ENCODE peak calls at places on chromosome 9, in five cellular contexts. One of them, this sample, is unnamed.

GRCh38 chr9:69331444-69331843 is 6.4 kb downstream of the ENTREP1 start:
- DNase-seq in K562: no peak
- DNase-seq in HepG2: no peak
- DNase-seq in endothelial cell of umbilical vein: no peak
- DNase-seq in A549: no peak
- DNase-seq in this sample: no peak

GRCh38 chr9:137293482-137294090 is 8.5 kb downstream of the NRARP start:
- DNase-seq in K562: no peak
- DNase-seq in HepG2: no peak
- DNase-seq in endothelial cell of umbilical vein: no peak
- DNase-seq in A549: no peak
- DNase-seq in this sample: no peak

GRCh38 chr9:36997414-36997813 is 36.7 kb downstream of the PAX5 start:
- DNase-seq in K562: no peak
- DNase-seq in HepG2: no peak
- DNase-seq in endothelial cell of umbilical vein: no peak
- DNase-seq in A549: no peak
- DNase-seq in this sample: no peak

GRCh38 chr9:16243798-16244197 is 626.7 kb downstream of the BNC2 start:
- DNase-seq in K562: no peak
- DNase-seq in HepG2: no peak
- DNase-seq in endothelial cell of umbilical vein: no peak
- DNase-seq in A549: no peak
- DNase-seq in this sample: no peak

GRCh38 chr9:91193658-91194391 is 167.9 kb downstream of the AUH start:
- DNase-seq in K562: peak; percentile 69
- DNase-seq in HepG2: peak; percentile 93
- DNase-seq in endothelial cell of umbilical vein: peak; percentile 94
- DNase-seq in A549: peak; percentile 57
- DNase-seq in this sample: peak; percentile 96

GRCh38 chr9:121667890-121668289 is 16.5 kb downstream of the DAB2IP start:
- DNase-seq in K562: no peak
- DNase-seq in HepG2: no peak
- DNase-seq in endothelial cell of umbilical vein: no peak
- DNase-seq in A549: no peak
- DNase-seq in this sample: no peak

GRCh38 chr9:137878146-137878941 is 762 bp downstream of the CACNA1B start:
- DNase-seq in K562: peak; percentile 86
- DNase-seq in HepG2: no peak
- DNase-seq in endothelial cell of umbilical vein: peak; percentile 30
- DNase-seq in A549: no peak
- DNase-seq in this sample: no peak

GRCh38 chr9:87513171-87513570 is 15.5 kb downstream of the DAPK1 start:
- DNase-seq in K562: no peak
- DNase-seq in HepG2: no peak
- DNase-seq in endothelial cell of umbilical vein: peak; percentile 57
- DNase-seq in A549: no peak
- DNase-seq in this sample: no peak

GRCh38 chr9:131733601-131734061 is 6.2 kb downstream of the RAPGEF1 start:
- DNase-seq in K562: no peak
- DNase-seq in HepG2: no peak
- DNase-seq in endothelial cell of umbilical vein: peak; percentile 97
- DNase-seq in A549: peak; percentile 86
- DNase-seq in this sample: peak; percentile 87

GRCh38 chr9:91740713-91741112 is 209.3 kb downstream of the ROR2 start:
- DNase-seq in K562: no peak
- DNase-seq in HepG2: no peak
- DNase-seq in endothelial cell of umbilical vein: no peak
- DNase-seq in A549: no peak
- DNase-seq in this sample: no peak

GRCh38 chr9:123073991-123074422 is 40.5 kb downstream of the GPR21 start:
- DNase-seq in K562: no peak
- DNase-seq in HepG2: no peak
- DNase-seq in endothelial cell of umbilical vein: peak; percentile 56
- DNase-seq in A549: no peak
- DNase-seq in this sample: no peak

GRCh38 chr9:107883496-107884120 is 394.0 kb upstream of the KLF4 start:
- DNase-seq in K562: no peak
- DNase-seq in HepG2: no peak
- DNase-seq in endothelial cell of umbilical vein: no peak
- DNase-seq in A549: no peak
- DNase-seq in this sample: no peak

GRCh38 chr9:6197330-6197729 is 18.3 kb upstream of the IL33 start:
- DNase-seq in K562: no peak
- DNase-seq in HepG2: peak; percentile 31
- DNase-seq in endothelial cell of umbilical vein: peak; percentile 67
- DNase-seq in A549: no peak
- DNase-seq in this sample: peak; percentile 45

GRCh38 chr9:23581936-23582335 is 244.1 kb downstream of the ELAVL2 start:
- DNase-seq in K562: no peak
- DNase-seq in HepG2: no peak
- DNase-seq in endothelial cell of umbilical vein: no peak
- DNase-seq in A549: no peak
- DNase-seq in this sample: peak; percentile 21

GRCh38 chr9:29322240-29322639 is 1749.0 kb upstream of the C9orf72 start:
- DNase-seq in K562: no peak
- DNase-seq in HepG2: no peak
- DNase-seq in endothelial cell of umbilical vein: no peak
- DNase-seq in A549: no peak
- DNase-seq in this sample: no peak

GRCh38 chr9:131598121-131598520 is 52.8 kb downstream of the PRRT1B start:
- DNase-seq in K562: no peak
- DNase-seq in HepG2: no peak
- DNase-seq in endothelial cell of umbilical vein: no peak
- DNase-seq in A549: no peak
- DNase-seq in this sample: peak; percentile 99

GRCh38 chr9:114285166-114285867 is 37.6 kb upstream of the ORM1 start:
- DNase-seq in K562: peak; percentile 31
- DNase-seq in HepG2: no peak
- DNase-seq in endothelial cell of umbilical vein: peak; percentile 37
- DNase-seq in A549: no peak
- DNase-seq in this sample: peak; percentile 73
- TF ChIP-seq MYC in K562: no peak
- TF ChIP-seq MYC in HepG2: no peak
- TF ChIP-seq MYC in endothelial cell of umbilical vein: no peak
- TF ChIP-seq MYC in A549: no peak
- TF ChIP-seq MYC in this sample: no peak

DNA sequence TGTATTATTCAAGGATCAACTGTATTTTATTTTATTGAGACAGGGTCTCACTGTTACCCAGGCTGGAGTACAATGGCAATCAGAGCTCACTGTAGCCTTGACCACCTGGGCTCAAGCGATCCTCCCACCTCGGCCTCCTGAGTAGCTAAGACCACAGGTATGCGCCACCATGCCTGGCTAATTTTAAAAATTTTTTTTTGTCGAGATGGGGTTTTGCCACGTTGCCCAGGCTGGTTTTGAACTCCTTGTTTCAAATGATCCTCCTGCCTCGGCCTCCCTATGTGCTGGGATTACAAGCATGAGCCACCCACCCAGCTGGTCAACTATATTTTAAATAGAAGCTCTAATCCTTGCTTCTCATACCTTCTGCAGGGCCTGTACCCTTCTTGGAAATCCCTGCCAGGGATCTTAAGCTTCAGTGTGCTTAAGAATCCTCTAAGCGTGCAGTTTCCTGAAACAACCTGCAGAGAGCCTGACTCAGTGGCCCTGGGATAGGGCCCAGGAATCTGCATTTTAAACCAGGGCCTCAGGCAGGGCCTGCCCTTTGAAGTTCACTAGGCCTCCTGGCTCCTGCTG is 2.9 kb downstream of the AKNA start:
- DNase-seq in K562: no peak
- DNase-seq in HepG2: no peak
- DNase-seq in endothelial cell of umbilical vein: no peak
- DNase-seq in A549: no peak
- DNase-seq in this sample: no peak
- TF ChIP-seq CTCF in K562: no peak
- TF ChIP-seq CTCF in HepG2: no peak
- TF ChIP-seq CTCF in endothelial cell of umbilical vein: no peak
- TF ChIP-seq CTCF in A549: no peak
- TF ChIP-seq CTCF in this sample: no peak

DNA sequence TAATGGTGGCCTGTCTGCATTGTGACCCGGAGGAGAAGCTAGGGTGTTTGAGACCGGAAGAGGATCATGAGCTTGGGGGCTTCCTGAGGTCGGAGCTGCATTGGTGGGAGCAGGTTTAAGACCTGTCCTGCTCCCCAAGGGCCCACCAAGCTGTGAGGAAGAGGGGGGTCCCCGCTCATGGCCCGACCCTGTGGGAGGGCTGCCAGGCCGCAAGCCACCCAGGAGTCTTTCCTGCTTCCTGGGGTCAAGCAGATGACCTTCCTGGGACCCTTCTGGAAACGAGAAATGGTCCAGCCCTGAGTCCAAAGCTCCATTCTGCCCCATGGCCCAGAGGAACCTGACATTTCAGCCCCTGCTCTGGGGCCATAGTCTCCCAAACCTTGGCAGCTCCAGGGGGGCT is 61.5 kb upstream of the RNU6ATAC start:
- DNase-seq in K562: no peak
- DNase-seq in HepG2: no peak
- DNase-seq in endothelial cell of umbilical vein: no peak
- DNase-seq in A549: no peak
- DNase-seq in this sample: no peak
- TF ChIP-seq MYC in K562: no peak
- TF ChIP-seq MYC in HepG2: no peak
- TF ChIP-seq MYC in endothelial cell of umbilical vein: no peak
- TF ChIP-seq MYC in A549: no peak
- TF ChIP-seq MYC in this sample: no peak

GRCh38 chr9:111069233-111069632 is 31.0 kb upstream of the LPAR1 start:
- DNase-seq in K562: no peak
- DNase-seq in HepG2: no peak
- DNase-seq in endothelial cell of umbilical vein: no peak
- DNase-seq in A549: no peak
- DNase-seq in this sample: no peak

GRCh38 chr9:111078391-111079038 is 40.2 kb upstream of the LPAR1 start:
- DNase-seq in K562: no peak
- DNase-seq in HepG2: no peak
- DNase-seq in endothelial cell of umbilical vein: no peak
- DNase-seq in A549: no peak
- DNase-seq in this sample: no peak

GRCh38 chr9:111076519-111076918 is 38.2 kb upstream of the LPAR1 start:
- DNase-seq in K562: no peak
- DNase-seq in HepG2: no peak
- DNase-seq in endothelial cell of umbilical vein: no peak
- DNase-seq in A549: no peak
- DNase-seq in this sample: no peak

GRCh38 chr9:111076043-111076442 is 37.8 kb upstream of the LPAR1 start:
- DNase-seq in K562: no peak
- DNase-seq in HepG2: no peak
- DNase-seq in endothelial cell of umbilical vein: no peak
- DNase-seq in A549: no peak
- DNase-seq in this sample: no peak

DNA sequence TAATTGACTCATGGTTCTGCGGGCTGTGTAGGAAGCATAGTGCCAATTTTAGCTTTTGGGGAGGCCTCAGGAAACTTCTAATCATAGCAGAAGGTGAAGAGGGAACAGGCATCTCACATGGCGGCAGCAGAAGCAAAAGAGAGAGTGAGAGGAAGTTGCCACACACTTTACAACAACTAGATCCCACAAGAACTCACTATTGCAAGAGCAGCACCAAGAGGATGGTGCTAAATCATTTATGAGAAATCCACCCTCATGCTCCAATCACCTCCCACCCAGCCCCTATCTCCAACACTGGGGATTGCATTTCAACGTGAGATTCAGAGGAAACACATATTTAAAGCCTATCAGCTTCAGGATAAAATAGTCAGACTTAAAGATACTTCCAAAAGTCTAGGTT is 36.1 kb upstream of the LPAR1 start:
- DNase-seq in K562: no peak
- DNase-seq in HepG2: no peak
- DNase-seq in endothelial cell of umbilical vein: no peak
- DNase-seq in A549: no peak
- DNase-seq in this sample: peak; percentile 56
- TF ChIP-seq CTCF in K562: no peak
- TF ChIP-seq CTCF in HepG2: no peak
- TF ChIP-seq CTCF in endothelial cell of umbilical vein: no peak
- TF ChIP-seq CTCF in A549: no peak
- TF ChIP-seq CTCF in this sample: no peak

GRCh38 chr9:98215266-98215665 is 22.8 kb upstream of the CORO2A start:
- DNase-seq in K562: no peak
- DNase-seq in HepG2: no peak
- DNase-seq in endothelial cell of umbilical vein: no peak
- DNase-seq in A549: no peak
- DNase-seq in this sample: no peak

GRCh38 chr9:98216391-98216790 is 24.0 kb upstream of the CORO2A start:
- DNase-seq in K562: no peak
- DNase-seq in HepG2: no peak
- DNase-seq in endothelial cell of umbilical vein: no peak
- DNase-seq in A549: no peak
- DNase-seq in this sample: no peak

GRCh38 chr9:98217255-98217654 is 24.8 kb upstream of the CORO2A start:
- DNase-seq in K562: no peak
- DNase-seq in HepG2: no peak
- DNase-seq in endothelial cell of umbilical vein: no peak
- DNase-seq in A549: no peak
- DNase-seq in this sample: no peak

GRCh38 chr9:98214811-98215210 is 22.4 kb upstream of the CORO2A start:
- DNase-seq in K562: no peak
- DNase-seq in HepG2: no peak
- DNase-seq in endothelial cell of umbilical vein: no peak
- DNase-seq in A549: no peak
- DNase-seq in this sample: no peak

DNA sequence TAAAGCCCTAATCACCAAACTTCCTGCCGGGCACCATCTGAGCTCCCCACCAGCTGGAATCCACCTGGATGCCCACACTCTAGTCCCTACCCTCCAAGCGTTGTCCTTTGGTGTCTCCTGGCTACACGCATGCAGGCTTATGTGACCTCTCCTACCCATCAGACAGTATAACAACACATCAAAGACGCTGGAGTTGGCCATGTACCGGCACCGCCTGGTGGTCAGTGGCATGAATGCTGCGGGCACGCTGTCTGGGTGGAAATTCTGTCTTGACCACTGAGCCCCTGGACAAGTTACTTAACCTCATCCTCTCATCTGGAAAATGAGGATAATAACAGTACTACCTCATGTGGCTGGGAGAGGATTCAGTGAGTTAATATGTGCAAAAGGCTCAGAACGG is 23.4 kb upstream of the CORO2A start:
- DNase-seq in K562: no peak
- DNase-seq in HepG2: no peak
- DNase-seq in endothelial cell of umbilical vein: peak; percentile 12
- DNase-seq in A549: peak; percentile 70
- DNase-seq in this sample: peak; percentile 41
- TF ChIP-seq MYC in K562: no peak
- TF ChIP-seq MYC in HepG2: no peak
- TF ChIP-seq MYC in endothelial cell of umbilical vein: no peak
- TF ChIP-seq MYC in A549: no peak
- TF ChIP-seq MYC in this sample: no peak

DNA sequence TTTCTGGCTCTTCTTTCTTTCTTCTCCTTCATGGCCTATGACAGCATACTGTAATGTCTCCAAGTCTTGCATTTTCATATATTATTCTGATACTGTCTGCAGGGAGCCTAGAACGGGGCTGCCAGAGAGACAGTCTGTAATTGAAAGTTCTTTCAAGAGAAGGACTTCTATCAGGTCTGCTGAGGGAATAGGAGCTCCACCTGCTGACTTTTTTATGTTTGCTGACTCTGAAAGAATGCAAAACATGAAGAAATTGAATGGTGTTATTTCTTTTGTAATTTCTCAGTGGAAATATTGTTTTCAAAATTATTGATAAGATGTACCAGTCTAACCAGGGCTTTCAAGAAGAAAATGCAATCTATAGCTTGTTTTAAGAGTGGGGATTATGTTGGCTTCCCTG is 121.9 kb upstream of the RFX3 start:
- DNase-seq in K562: no peak
- DNase-seq in HepG2: no peak
- DNase-seq in endothelial cell of umbilical vein: peak; percentile 18
- DNase-seq in A549: no peak
- DNase-seq in this sample: peak; percentile 21
- TF ChIP-seq CTCF in K562: no peak
- TF ChIP-seq CTCF in HepG2: no peak
- TF ChIP-seq CTCF in endothelial cell of umbilical vein: no peak
- TF ChIP-seq CTCF in A549: no peak
- TF ChIP-seq CTCF in this sample: no peak

This sample was measured in NB4.